ENCODE peak calls at places on chromosome 9, in seven cellular contexts. One of them, this sample, is unnamed.

GRCh38 chr9:33867747-33868429 is 50.9 kb downstream of the UBE2R2 start:
- DNase-seq in activated naive CD8-positive, alpha-beta T cell treated with anti-CD3 and anti-CD28 coated beads for 36 hours: no peak
- DNase-seq in HT1080: no peak
- DNase-seq in LoVo: no peak
- DNase-seq in GM19239: no peak
- DNase-seq in stimulated activated CD8-positive, alpha-beta memory T cell treated with anti-CD3 and anti-CD28 coated beads, Interleukin-12 subunit alpha, Interleukin-12 subunit beta, amount 100 ng/mL, for 1 hour: no peak
- DNase-seq in iPS DF 19.7: no peak
- DNase-seq in this sample: no peak

GRCh38 chr9:98887918-98888510 is 55.7 kb upstream of the COL15A1 start:
- DNase-seq in stimulated activated CD8-positive, alpha-beta memory T cell treated with anti-CD3 and anti-CD28 coated beads, Interleukin-12 subunit alpha, Interleukin-12 subunit beta, amount 100 ng/mL, for 1 hour: no peak
- DNase-seq in GM19239: no peak
- DNase-seq in HT1080: no peak
- DNase-seq in iPS DF 19.7: no peak
- DNase-seq in activated naive CD8-positive, alpha-beta T cell treated with anti-CD3 and anti-CD28 coated beads for 36 hours: no peak
- DNase-seq in LoVo: peak
- DNase-seq in this sample: no peak

GRCh38 chr9:128034821-128035764 is 32.0 kb downstream of the NAIF1 start:
- DNase-seq in iPS DF 19.7: peak
- DNase-seq in stimulated activated CD8-positive, alpha-beta memory T cell treated with anti-CD3 and anti-CD28 coated beads, Interleukin-12 subunit alpha, Interleukin-12 subunit beta, amount 100 ng/mL, for 1 hour: peak
- DNase-seq in activated naive CD8-positive, alpha-beta T cell treated with anti-CD3 and anti-CD28 coated beads for 36 hours: peak
- DNase-seq in HT1080: peak
- DNase-seq in LoVo: peak
- DNase-seq in GM19239: no peak
- DNase-seq in this sample: peak

GRCh38 chr9:32663741-32664140 is 28.3 kb upstream of the TAF1L start:
- DNase-seq in GM19239: no peak
- DNase-seq in stimulated activated CD8-positive, alpha-beta memory T cell treated with anti-CD3 and anti-CD28 coated beads, Interleukin-12 subunit alpha, Interleukin-12 subunit beta, amount 100 ng/mL, for 1 hour: no peak
- DNase-seq in LoVo: no peak
- DNase-seq in activated naive CD8-positive, alpha-beta T cell treated with anti-CD3 and anti-CD28 coated beads for 36 hours: no peak
- DNase-seq in HT1080: no peak
- DNase-seq in iPS DF 19.7: no peak
- DNase-seq in this sample: no peak

GRCh38 chr9:94783121-94783664 is 56.7 kb downstream of the AOPEP start:
- DNase-seq in stimulated activated CD8-positive, alpha-beta memory T cell treated with anti-CD3 and anti-CD28 coated beads, Interleukin-12 subunit alpha, Interleukin-12 subunit beta, amount 100 ng/mL, for 1 hour: peak
- DNase-seq in GM19239: no peak
- DNase-seq in HT1080: peak
- DNase-seq in LoVo: peak
- DNase-seq in iPS DF 19.7: peak
- DNase-seq in activated naive CD8-positive, alpha-beta T cell treated with anti-CD3 and anti-CD28 coated beads for 36 hours: no peak
- DNase-seq in this sample: no peak

GRCh38 chr9:74777136-74777879 is 110.4 kb downstream of the TRPM6 start:
- DNase-seq in GM19239: peak
- DNase-seq in stimulated activated CD8-positive, alpha-beta memory T cell treated with anti-CD3 and anti-CD28 coated beads, Interleukin-12 subunit alpha, Interleukin-12 subunit beta, amount 100 ng/mL, for 1 hour: peak
- DNase-seq in LoVo: peak
- DNase-seq in iPS DF 19.7: peak
- DNase-seq in activated naive CD8-positive, alpha-beta T cell treated with anti-CD3 and anti-CD28 coated beads for 36 hours: peak
- DNase-seq in HT1080: peak
- DNase-seq in this sample: peak

GRCh38 chr9:125805057-125805456 is 57.9 kb downstream of the PBX3 start:
- DNase-seq in LoVo: no peak
- DNase-seq in HT1080: peak
- DNase-seq in iPS DF 19.7: no peak
- DNase-seq in GM19239: no peak
- DNase-seq in activated naive CD8-positive, alpha-beta T cell treated with anti-CD3 and anti-CD28 coated beads for 36 hours: no peak
- DNase-seq in stimulated activated CD8-positive, alpha-beta memory T cell treated with anti-CD3 and anti-CD28 coated beads, Interleukin-12 subunit alpha, Interleukin-12 subunit beta, amount 100 ng/mL, for 1 hour: no peak
- DNase-seq in this sample: no peak

GRCh38 chr9:98740226-98740881 is 31.6 kb upstream of the GABBR2 start:
- DNase-seq in GM19239: no peak
- DNase-seq in iPS DF 19.7: no peak
- DNase-seq in stimulated activated CD8-positive, alpha-beta memory T cell treated with anti-CD3 and anti-CD28 coated beads, Interleukin-12 subunit alpha, Interleukin-12 subunit beta, amount 100 ng/mL, for 1 hour: no peak
- DNase-seq in activated naive CD8-positive, alpha-beta T cell treated with anti-CD3 and anti-CD28 coated beads for 36 hours: no peak
- DNase-seq in HT1080: no peak
- DNase-seq in LoVo: no peak
- DNase-seq in this sample: no peak

GRCh38 chr9:111599092-111599947 is at the start of gene PTGR1:
- DNase-seq in stimulated activated CD8-positive, alpha-beta memory T cell treated with anti-CD3 and anti-CD28 coated beads, Interleukin-12 subunit alpha, Interleukin-12 subunit beta, amount 100 ng/mL, for 1 hour: no peak
- DNase-seq in activated naive CD8-positive, alpha-beta T cell treated with anti-CD3 and anti-CD28 coated beads for 36 hours: peak
- DNase-seq in HT1080: peak
- DNase-seq in LoVo: peak
- DNase-seq in GM19239: peak
- DNase-seq in iPS DF 19.7: peak
- DNase-seq in this sample: no peak

GRCh38 chr9:76796296-76796695 is 32.1 kb downstream of the PCA3 start:
- DNase-seq in HT1080: no peak
- DNase-seq in stimulated activated CD8-positive, alpha-beta memory T cell treated with anti-CD3 and anti-CD28 coated beads, Interleukin-12 subunit alpha, Interleukin-12 subunit beta, amount 100 ng/mL, for 1 hour: no peak
- DNase-seq in iPS DF 19.7: no peak
- DNase-seq in activated naive CD8-positive, alpha-beta T cell treated with anti-CD3 and anti-CD28 coated beads for 36 hours: no peak
- DNase-seq in GM19239: no peak
- DNase-seq in LoVo: no peak
- DNase-seq in this sample: no peak

GRCh38 chr9:99140685-99141314 is 35.9 kb downstream of the TGFBR1 start:
- DNase-seq in stimulated activated CD8-positive, alpha-beta memory T cell treated with anti-CD3 and anti-CD28 coated beads, Interleukin-12 subunit alpha, Interleukin-12 subunit beta, amount 100 ng/mL, for 1 hour: peak
- DNase-seq in LoVo: peak
- DNase-seq in GM19239: no peak
- DNase-seq in HT1080: peak
- DNase-seq in iPS DF 19.7: peak
- DNase-seq in activated naive CD8-positive, alpha-beta T cell treated with anti-CD3 and anti-CD28 coated beads for 36 hours: peak
- DNase-seq in this sample: no peak

GRCh38 chr9:4443439-4443838 is 46.8 kb upstream of the SLC1A1 start:
- DNase-seq in stimulated activated CD8-positive, alpha-beta memory T cell treated with anti-CD3 and anti-CD28 coated beads, Interleukin-12 subunit alpha, Interleukin-12 subunit beta, amount 100 ng/mL, for 1 hour: no peak
- DNase-seq in activated naive CD8-positive, alpha-beta T cell treated with anti-CD3 and anti-CD28 coated beads for 36 hours: no peak
- DNase-seq in HT1080: no peak
- DNase-seq in GM19239: no peak
- DNase-seq in iPS DF 19.7: no peak
- DNase-seq in LoVo: no peak
- DNase-seq in this sample: no peak

GRCh38 chr9:94056442-94056974 is 27.8 kb upstream of the PTPDC1 start:
- DNase-seq in iPS DF 19.7: no peak
- DNase-seq in stimulated activated CD8-positive, alpha-beta memory T cell treated with anti-CD3 and anti-CD28 coated beads, Interleukin-12 subunit alpha, Interleukin-12 subunit beta, amount 100 ng/mL, for 1 hour: no peak
- DNase-seq in LoVo: no peak
- DNase-seq in GM19239: no peak
- DNase-seq in HT1080: no peak
- DNase-seq in activated naive CD8-positive, alpha-beta T cell treated with anti-CD3 and anti-CD28 coated beads for 36 hours: no peak
- DNase-seq in this sample: no peak

GRCh38 chr9:130205912-130206311 is 33.7 kb downstream of the NCS1 start:
- DNase-seq in stimulated activated CD8-positive, alpha-beta memory T cell treated with anti-CD3 and anti-CD28 coated beads, Interleukin-12 subunit alpha, Interleukin-12 subunit beta, amount 100 ng/mL, for 1 hour: no peak
- DNase-seq in LoVo: no peak
- DNase-seq in HT1080: no peak
- DNase-seq in GM19239: no peak
- DNase-seq in iPS DF 19.7: no peak
- DNase-seq in activated naive CD8-positive, alpha-beta T cell treated with anti-CD3 and anti-CD28 coated beads for 36 hours: no peak
- DNase-seq in this sample: no peak

GRCh38 chr9:111000202-111000601 is 38.1 kb downstream of the LPAR1 start:
- DNase-seq in activated naive CD8-positive, alpha-beta T cell treated with anti-CD3 and anti-CD28 coated beads for 36 hours: no peak
- DNase-seq in HT1080: no peak
- DNase-seq in LoVo: no peak
- DNase-seq in iPS DF 19.7: no peak
- DNase-seq in stimulated activated CD8-positive, alpha-beta memory T cell treated with anti-CD3 and anti-CD28 coated beads, Interleukin-12 subunit alpha, Interleukin-12 subunit beta, amount 100 ng/mL, for 1 hour: no peak
- DNase-seq in GM19239: no peak
- DNase-seq in this sample: no peak

GRCh38 chr9:40927851-40928802 is 200.4 kb downstream of the FOXD4L6 start:
- DNase-seq in iPS DF 19.7: no peak
- DNase-seq in activated naive CD8-positive, alpha-beta T cell treated with anti-CD3 and anti-CD28 coated beads for 36 hours: no peak
- DNase-seq in LoVo: no peak
- DNase-seq in stimulated activated CD8-positive, alpha-beta memory T cell treated with anti-CD3 and anti-CD28 coated beads, Interleukin-12 subunit alpha, Interleukin-12 subunit beta, amount 100 ng/mL, for 1 hour: no peak
- DNase-seq in GM19239: no peak
- DNase-seq in HT1080: no peak
- DNase-seq in this sample: no peak

GRCh38 chr9:121947683-121948300 is 145.3 kb downstream of the TTLL11 start:
- DNase-seq in LoVo: no peak
- DNase-seq in activated naive CD8-positive, alpha-beta T cell treated with anti-CD3 and anti-CD28 coated beads for 36 hours: no peak
- DNase-seq in iPS DF 19.7: no peak
- DNase-seq in stimulated activated CD8-positive, alpha-beta memory T cell treated with anti-CD3 and anti-CD28 coated beads, Interleukin-12 subunit alpha, Interleukin-12 subunit beta, amount 100 ng/mL, for 1 hour: no peak
- DNase-seq in GM19239: no peak
- DNase-seq in HT1080: no peak
- DNase-seq in this sample: no peak

GRCh38 chr9:132878695-132879064 is at the start of gene SPACA9:
- DNase-seq in stimulated activated CD8-positive, alpha-beta memory T cell treated with anti-CD3 and anti-CD28 coated beads, Interleukin-12 subunit alpha, Interleukin-12 subunit beta, amount 100 ng/mL, for 1 hour: no peak
- DNase-seq in HT1080: no peak
- DNase-seq in LoVo: peak
- DNase-seq in iPS DF 19.7: no peak
- DNase-seq in activated naive CD8-positive, alpha-beta T cell treated with anti-CD3 and anti-CD28 coated beads for 36 hours: peak
- DNase-seq in GM19239: no peak
- DNase-seq in this sample: peak

GRCh38 chr9:126609191-126609590 is 4.5 kb upstream of the LMX1B start:
- DNase-seq in activated naive CD8-positive, alpha-beta T cell treated with anti-CD3 and anti-CD28 coated beads for 36 hours: no peak
- DNase-seq in iPS DF 19.7: no peak
- DNase-seq in HT1080: no peak
- DNase-seq in LoVo: no peak
- DNase-seq in stimulated activated CD8-positive, alpha-beta memory T cell treated with anti-CD3 and anti-CD28 coated beads, Interleukin-12 subunit alpha, Interleukin-12 subunit beta, amount 100 ng/mL, for 1 hour: no peak
- DNase-seq in GM19239: no peak
- DNase-seq in this sample: no peak

GRCh38 chr9:111622626-111623025 is 8.5 kb upstream of the DNAJC25 start:
- DNase-seq in LoVo: peak
- DNase-seq in GM19239: no peak
- DNase-seq in stimulated activated CD8-positive, alpha-beta memory T cell treated with anti-CD3 and anti-CD28 coated beads, Interleukin-12 subunit alpha, Interleukin-12 subunit beta, amount 100 ng/mL, for 1 hour: no peak
- DNase-seq in activated naive CD8-positive, alpha-beta T cell treated with anti-CD3 and anti-CD28 coated beads for 36 hours: no peak
- DNase-seq in HT1080: peak
- DNase-seq in iPS DF 19.7: no peak
- DNase-seq in this sample: no peak

GRCh38 chr9:110432253-110432652 is 94.6 kb upstream of the TXNDC8 start:
- DNase-seq in activated naive CD8-positive, alpha-beta T cell treated with anti-CD3 and anti-CD28 coated beads for 36 hours: no peak
- DNase-seq in HT1080: no peak
- DNase-seq in iPS DF 19.7: no peak
- DNase-seq in LoVo: no peak
- DNase-seq in stimulated activated CD8-positive, alpha-beta memory T cell treated with anti-CD3 and anti-CD28 coated beads, Interleukin-12 subunit alpha, Interleukin-12 subunit beta, amount 100 ng/mL, for 1 hour: no peak
- DNase-seq in GM19239: no peak
- DNase-seq in this sample: no peak

GRCh38 chr9:4933177-4933576 is 51.9 kb upstream of the JAK2 start:
- DNase-seq in HT1080: no peak
- DNase-seq in iPS DF 19.7: no peak
- DNase-seq in LoVo: no peak
- DNase-seq in GM19239: no peak
- DNase-seq in stimulated activated CD8-positive, alpha-beta memory T cell treated with anti-CD3 and anti-CD28 coated beads, Interleukin-12 subunit alpha, Interleukin-12 subunit beta, amount 100 ng/mL, for 1 hour: no peak
- DNase-seq in activated naive CD8-positive, alpha-beta T cell treated with anti-CD3 and anti-CD28 coated beads for 36 hours: no peak
- DNase-seq in this sample: no peak

GRCh38 chr9:92345582-92345981 is 19.8 kb downstream of the CENPP start:
- DNase-seq in stimulated activated CD8-positive, alpha-beta memory T cell treated with anti-CD3 and anti-CD28 coated beads, Interleukin-12 subunit alpha, Interleukin-12 subunit beta, amount 100 ng/mL, for 1 hour: no peak
- DNase-seq in HT1080: no peak
- DNase-seq in LoVo: no peak
- DNase-seq in activated naive CD8-positive, alpha-beta T cell treated with anti-CD3 and anti-CD28 coated beads for 36 hours: no peak
- DNase-seq in iPS DF 19.7: no peak
- DNase-seq in GM19239: no peak
- DNase-seq in this sample: no peak

GRCh38 chr9:120032639-120033038 is 547.3 kb downstream of the CDK5RAP2 start:
- DNase-seq in GM19239: no peak
- DNase-seq in stimulated activated CD8-positive, alpha-beta memory T cell treated with anti-CD3 and anti-CD28 coated beads, Interleukin-12 subunit alpha, Interleukin-12 subunit beta, amount 100 ng/mL, for 1 hour: no peak
- DNase-seq in activated naive CD8-positive, alpha-beta T cell treated with anti-CD3 and anti-CD28 coated beads for 36 hours: no peak
- DNase-seq in iPS DF 19.7: no peak
- DNase-seq in HT1080: no peak
- DNase-seq in LoVo: no peak
- DNase-seq in this sample: no peak